ENCODE peak calls at places on chromosomes 6 and 20, in five cellular contexts. One of them, this sample, is unnamed.

GRCh38 chr20:51602131-51602530 is 59.6 kb upstream of the NFATC2 start:
- DNase-seq in spleen: no peak
- DNase-seq in brain microvascular endothelial cell: no peak
- DNase-seq in lung: no peak
- DNase-seq in CD4-positive, alpha-beta memory T cell: no peak
- DNase-seq in this sample: no peak

GRCh38 chr6:18022398-18023231 is 35.2 kb upstream of the KIF13A start:
- DNase-seq in spleen: no peak
- DNase-seq in brain microvascular endothelial cell: peak
- DNase-seq in lung: no peak
- DNase-seq in CD4-positive, alpha-beta memory T cell: no peak
- DNase-seq in this sample: peak

GRCh38 chr6:33424855-33425667 is 5.2 kb downstream of the SYNGAP1 start:
- DNase-seq in spleen: peak
- DNase-seq in brain microvascular endothelial cell: peak
- DNase-seq in lung: no peak
- DNase-seq in CD4-positive, alpha-beta memory T cell: peak
- DNase-seq in this sample: no peak

GRCh38 chr20:23435675-23436539 is 3.6 kb upstream of the CSTL1 start:
- DNase-seq in spleen: no peak
- DNase-seq in brain microvascular endothelial cell: no peak
- DNase-seq in lung: no peak
- DNase-seq in CD4-positive, alpha-beta memory T cell: no peak
- DNase-seq in this sample: no peak

GRCh38 chr6:29414588-29414987 is at the start of gene OR12D1:
- DNase-seq in spleen: no peak
- DNase-seq in brain microvascular endothelial cell: no peak
- DNase-seq in lung: no peak
- DNase-seq in CD4-positive, alpha-beta memory T cell: no peak
- DNase-seq in this sample: peak

GRCh38 chr6:81933648-81934047 is 181.2 kb upstream of the TENT5A start:
- DNase-seq in spleen: no peak
- DNase-seq in brain microvascular endothelial cell: no peak
- DNase-seq in lung: no peak
- DNase-seq in CD4-positive, alpha-beta memory T cell: no peak
- DNase-seq in this sample: peak

GRCh38 chr6:143195349-143195845 is 134.7 kb downstream of the AIG1 start:
- DNase-seq in spleen: no peak
- DNase-seq in brain microvascular endothelial cell: no peak
- DNase-seq in lung: no peak
- DNase-seq in CD4-positive, alpha-beta memory T cell: no peak
- DNase-seq in this sample: no peak

GRCh38 chr6:15595461-15596173 is 67.2 kb downstream of the DTNBP1 start:
- DNase-seq in spleen: no peak
- DNase-seq in brain microvascular endothelial cell: no peak
- DNase-seq in lung: no peak
- DNase-seq in CD4-positive, alpha-beta memory T cell: no peak
- DNase-seq in this sample: no peak

GRCh38 chr20:2333821-2334220 is 38.0 kb downstream of the TGM3 start:
- DNase-seq in spleen: no peak
- DNase-seq in brain microvascular endothelial cell: no peak
- DNase-seq in lung: no peak
- DNase-seq in CD4-positive, alpha-beta memory T cell: no peak
- DNase-seq in this sample: no peak

GRCh38 chr20:2475850-2476741 is 5.5 kb upstream of the SNRPB start:
- DNase-seq in spleen: no peak
- DNase-seq in brain microvascular endothelial cell: no peak
- DNase-seq in lung: no peak
- DNase-seq in CD4-positive, alpha-beta memory T cell: no peak
- DNase-seq in this sample: no peak

GRCh38 chr6:125742433-125743120 is 6.9 kb upstream of the HEY2 start:
- DNase-seq in spleen: no peak
- DNase-seq in brain microvascular endothelial cell: no peak
- DNase-seq in lung: no peak
- DNase-seq in CD4-positive, alpha-beta memory T cell: no peak
- DNase-seq in this sample: no peak

GRCh38 chr6:35611235-35611634 is 77.5 kb downstream of the FKBP5 start:
- DNase-seq in spleen: no peak
- DNase-seq in brain microvascular endothelial cell: peak
- DNase-seq in lung: no peak
- DNase-seq in CD4-positive, alpha-beta memory T cell: peak
- DNase-seq in this sample: no peak

GRCh38 chr6:169587992-169588391 is 113.8 kb downstream of the WDR27 start:
- DNase-seq in spleen: no peak
- DNase-seq in brain microvascular endothelial cell: no peak
- DNase-seq in lung: no peak
- DNase-seq in CD4-positive, alpha-beta memory T cell: no peak
- DNase-seq in this sample: no peak

GRCh38 chr6:75115501-75115900 is 90.4 kb downstream of the COL12A1 start:
- DNase-seq in spleen: no peak
- DNase-seq in brain microvascular endothelial cell: peak
- DNase-seq in lung: no peak
- DNase-seq in CD4-positive, alpha-beta memory T cell: no peak
- DNase-seq in this sample: peak

GRCh38 chr20:4805663-4806449 is 84.1 kb downstream of the PRND start:
- DNase-seq in spleen: no peak
- DNase-seq in brain microvascular endothelial cell: no peak
- DNase-seq in lung: no peak
- DNase-seq in CD4-positive, alpha-beta memory T cell: no peak
- DNase-seq in this sample: no peak

GRCh38 chr6:10749734-10750133 is 2.1 kb downstream of the TMEM14B start:
- DNase-seq in spleen: no peak
- DNase-seq in brain microvascular endothelial cell: no peak
- DNase-seq in lung: no peak
- DNase-seq in CD4-positive, alpha-beta memory T cell: no peak
- DNase-seq in this sample: no peak

GRCh38 chr6:15510536-15511247 is 152.1 kb downstream of the DTNBP1 start:
- DNase-seq in spleen: peak
- DNase-seq in brain microvascular endothelial cell: no peak
- DNase-seq in lung: no peak
- DNase-seq in CD4-positive, alpha-beta memory T cell: no peak
- DNase-seq in this sample: no peak

GRCh38 chr6:44052419-44053011 is 74.7 kb downstream of the MRPL14 start:
- DNase-seq in spleen: peak
- DNase-seq in brain microvascular endothelial cell: peak
- DNase-seq in lung: no peak
- DNase-seq in CD4-positive, alpha-beta memory T cell: no peak
- DNase-seq in this sample: no peak

This sample was measured in epithelial cell of proximal tubule.